ENCODE peak calls at places on chromosomes 1 and 21, in five cellular contexts. H, U, F, Z and I are unnamed samples.

GRCh38 chr1:63322944-63323865 is 838 bp downstream of the FOXD3 start:
- DNase-seq in H (no peak), U (no peak), F (no peak), Z (peak; percentile 9), I (no peak)

GRCh38 chr1:54310439-54311328 is 95.5 kb downstream of the SSBP3 start:
- DNase-seq in H (peak; percentile 49), U (peak; percentile 45), F (peak; percentile 45), Z (peak; percentile 49), I (no peak)

GRCh38 chr21:34219334-34220020 is 144.3 kb upstream of the KCNE2 start:
- DNase-seq in H (no peak), U (no peak), F (no peak), Z (no peak), I (no peak)

GRCh38 chr1:10628685-10629084 is 153.9 kb downstream of the PEX14 start:
- DNase-seq in H (peak; percentile 78), U (peak; percentile 77), F (peak; percentile 71), Z (peak; percentile 43), I (no peak)

GRCh38 chr1:151391079-151391563 is 8.3 kb upstream of the PSMB4 start:
- DNase-seq in H (no peak), U (no peak), F (no peak), Z (no peak), I (no peak)

GRCh38 chr1:77534456-77534855 is 148.0 kb downstream of the ZZZ3 start:
- DNase-seq in H (no peak), U (no peak), F (no peak), Z (no peak), I (no peak)

GRCh38 chr1:183945432-183946308 is 91.9 kb downstream of the COLGALT2 start:
- DNase-seq in H (no peak), U (no peak), F (no peak), Z (peak; percentile 13), I (no peak)

GRCh38 chr1:110216116-110216515 is 6.0 kb downstream of the KCNC4 start:
- DNase-seq in H (no peak), U (no peak), F (no peak), Z (no peak), I (no peak)

GRCh38 chr1:37038079-37038702 is 3.9 kb upstream of the GRIK3 start:
- DNase-seq in H (no peak), U (no peak), F (no peak), Z (no peak), I (no peak)

GRCh38 chr1:67850151-67850551 is 16.9 kb upstream of the GNG12 start:
- DNase-seq in H (no peak), U (no peak), F (peak; percentile 26), Z (peak; percentile 66), I (no peak)

GRCh38 chr1:87684194-87684593 is 355.5 kb downstream of the LMO4 start:
- DNase-seq in H (no peak), U (peak; percentile 26), F (no peak), Z (peak; percentile 67), I (no peak)

GRCh38 chr1:153358691-153358975 is 979 bp downstream of the S100A9 start:
- DNase-seq in H (no peak), U (no peak), F (no peak), Z (no peak), I (no peak)

GRCh38 chr21:41715649-41716321 is 51.1 kb downstream of the RIPK4 start:
- DNase-seq in H (no peak), U (no peak), F (no peak), Z (no peak), I (no peak)

GRCh38 chr1:161739865-161740566 is 9.6 kb upstream of the DUSP12 start:
- DNase-seq in H (no peak), U (no peak), F (no peak), Z (no peak), I (no peak)

GRCh38 chr1:230939806-230940489 is 38.7 kb downstream of the TTC13 start:
- DNase-seq in H (no peak), U (no peak), F (no peak), Z (no peak), I (no peak)
- TF ChIP-seq CTCF in H (no peak), U (no peak), F (no peak), Z (no peak), I (no peak)

DNA sequence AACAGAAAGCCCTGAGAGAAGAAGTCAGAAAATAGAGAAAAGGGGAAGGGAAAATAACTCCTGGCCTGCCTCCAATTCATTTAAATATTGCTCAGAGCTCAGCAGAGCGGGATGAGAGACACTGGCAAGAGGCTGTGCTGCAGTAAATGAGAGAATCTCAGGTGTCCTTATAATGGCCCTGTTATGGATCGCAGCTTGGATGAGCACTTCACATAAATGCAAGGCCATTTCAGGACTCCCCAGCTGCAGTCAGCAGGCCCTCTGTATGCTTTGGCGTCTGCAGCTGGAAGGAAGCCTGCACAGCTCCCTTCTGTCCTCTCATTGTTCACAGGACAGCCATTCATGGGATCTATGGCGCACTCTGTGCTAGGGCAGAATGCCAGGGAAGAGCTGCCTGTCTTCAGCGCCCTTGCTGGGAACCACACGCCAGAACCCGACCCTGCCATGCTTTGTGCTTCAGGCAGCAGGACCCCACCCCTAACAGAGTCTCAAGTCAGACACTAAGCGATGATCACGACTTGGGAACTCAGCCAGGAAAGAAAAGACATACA is 20.7 kb upstream of the ABCB10 start:
- DNase-seq in H (peak; percentile 61), U (peak; percentile 74), F (peak; percentile 23), Z (peak; percentile 42), I (no peak)
- H3K4me3 ChIP-seq in H (peak overlapping the region; percentile 27), U (peak overlapping the region; percentile 17), F (no peak overlapping the region), Z (no peak overlapping the region), I (peak overlapping the region; percentile 52)

GRCh38 chr1:214504330-214504729 is 47.1 kb downstream of the PTPN14 start:
- DNase-seq in H (no peak), U (no peak), F (no peak), Z (no peak), I (no peak)
- H3K4me1 ChIP-seq in H (peaks cover 21% of the 10 kb centered on the region), U (no peaks in the 10 kb centered on the region), F (peaks cover 4% of the 10 kb centered on the region), Z (peaks cover 3% of the 10 kb centered on the region), I (peaks cover 5% of the 10 kb centered on the region)

DNA sequence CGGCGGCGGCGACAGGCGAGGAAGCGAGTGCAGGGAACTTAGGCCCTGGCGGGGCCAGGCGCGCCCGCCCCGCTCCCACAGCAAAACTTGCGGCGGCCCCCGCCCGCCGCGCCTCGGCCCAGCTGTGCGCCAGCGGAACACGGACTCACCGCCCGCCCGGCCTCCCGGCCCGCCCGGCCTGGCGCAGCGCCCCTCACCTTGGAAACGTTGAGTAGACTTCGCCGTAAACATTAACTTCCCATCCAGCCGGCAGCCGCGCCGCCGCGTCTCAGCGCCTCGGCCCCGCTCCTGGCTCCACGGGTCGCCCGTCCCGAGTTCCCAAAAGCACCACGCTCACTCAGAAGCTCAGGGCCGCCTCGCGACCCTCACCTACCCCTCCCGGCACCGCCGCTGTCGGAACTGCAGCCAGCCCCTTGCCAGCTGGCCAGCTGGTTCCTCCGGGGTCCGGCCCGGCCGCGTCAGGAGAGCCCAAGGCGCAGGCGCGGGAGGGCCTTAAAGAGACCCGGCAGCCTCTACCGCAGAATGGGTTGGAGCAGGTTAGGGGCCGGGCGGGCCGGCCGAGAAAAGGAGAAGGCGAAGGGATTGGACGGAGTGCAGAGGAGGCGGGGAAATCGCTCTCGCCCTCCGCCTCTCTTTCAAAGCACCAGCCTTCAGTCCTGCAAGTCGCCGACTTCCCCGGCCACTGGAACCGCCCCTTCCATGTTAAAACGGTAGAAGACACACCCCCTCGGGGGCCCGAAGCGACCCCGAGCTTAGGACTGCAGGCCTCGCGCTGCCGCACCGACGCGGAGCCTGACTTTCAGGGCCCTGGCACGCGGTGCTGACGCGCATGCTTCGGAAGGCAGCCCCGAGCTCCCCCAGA is at the start of gene EVI5:
- DNase-seq in H (peak; percentile 95), U (peak; percentile 94), F (peak; percentile 95), Z (peak; percentile 97), I (peak; percentile 86)
- TF ChIP-seq CTCF in H (no peak), U (no peak), F (no peak), Z (no peak), I (no peak)

DNA sequence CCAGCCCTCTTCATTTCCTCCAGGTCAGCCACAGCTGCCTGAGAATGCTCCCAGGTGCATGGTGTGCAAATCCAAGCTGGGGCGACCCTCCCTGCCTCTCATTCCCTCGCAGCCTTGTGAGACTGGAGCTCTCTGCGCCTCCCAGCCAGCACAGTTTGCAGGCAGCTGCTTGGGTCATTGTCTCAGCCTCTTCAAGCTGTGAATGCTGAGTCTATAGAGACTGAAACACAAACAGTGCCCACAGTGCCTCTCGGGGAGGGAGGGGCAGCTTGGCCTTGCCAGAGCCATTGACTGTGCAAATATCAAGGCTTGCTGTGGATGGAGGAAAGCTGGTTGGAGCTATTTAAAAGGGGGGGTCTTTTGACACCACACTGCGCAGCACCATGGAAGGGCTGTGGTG is 10.6 kb downstream of the PLXNA2 start:
- DNase-seq in H (no peak), U (no peak), F (no peak), Z (peak; percentile 53), I (no peak)
- H3K4me3 ChIP-seq in H (no peak overlapping the region), U (no peak overlapping the region), F (no peak overlapping the region), Z (no peak overlapping the region), I (no peak overlapping the region)